ENCODE peak calls at places on chromosomes 11 and 22, in four cellular contexts. L is fibroblast of lung, C is fibroblast of pulmonary artery, B is fibroblast of the aortic adventitia. P is an unnamed sample.

GRCh38 chr22:33922268-33922667 is 2.0 kb upstream of the LARGE1 start:
- DNase-seq in L (peak), C (peak), B (peak), P (peak)

GRCh38 chr11:40722179-40722795 is 737.2 kb downstream of the LRRC4C start:
- DNase-seq in L (peak), C (peak), B (no peak), P (peak)

GRCh38 chr11:31783264-31783663 is 27.9 kb downstream of the PAX6 start:
- DNase-seq in L (no peak), C (no peak), B (no peak), P (no peak)

GRCh38 chr11:59186130-59186594 is 14.2 kb downstream of the DTX4 start:
- DNase-seq in L (no peak), C (peak), B (no peak), P (peak)

GRCh38 chr22:41929158-41929896 is 2.7 kb upstream of the TNFRSF13C start:
- DNase-seq in L (no peak), C (no peak), B (no peak), P (no peak)

GRCh38 chr11:123351375-123351774 is 78.7 kb upstream of the GRAMD1B start:
- DNase-seq in L (peak), C (peak), B (no peak), P (peak)

GRCh38 chr11:43067681-43068080 is 244.1 kb upstream of the API5 start:
- DNase-seq in L (no peak), C (no peak), B (no peak), P (no peak)

GRCh38 chr11:61429346-61429690 is 457 bp downstream of the CPSF7 start:
- DNase-seq in L (peak), C (peak), B (peak), P (peak)

GRCh38 chr22:39254789-39255298 is 10.1 kb upstream of the PDGFB start:
- DNase-seq in L (no peak), C (peak), B (peak), P (no peak)

GRCh38 chr11:131064373-131064991 is 148.2 kb upstream of the SNX19 start:
- DNase-seq in L (peak), C (peak), B (peak), P (peak)

GRCh38 chr11:70671611-70672010 is 273.3 kb downstream of the CTTN start:
- DNase-seq in L (no peak), C (no peak), B (no peak), P (no peak)

GRCh38 chr11:61380914-61381313 is 11.5 kb upstream of the TMEM216 start:
- DNase-seq in L (no peak), C (no peak), B (no peak), P (no peak)

GRCh38 chr11:123202155-123202714 is 7.2 kb upstream of the CLMP start:
- DNase-seq in L (peak), C (peak), B (peak), P (no peak)

GRCh38 chr22:19892249-19892879 is 37.7 kb upstream of the GNB1L start:
- DNase-seq in L (peak), C (peak), B (no peak), P (no peak)

GRCh38 chr22:18104566-18104965 is 6.0 kb upstream of the TUBA8 start:
- DNase-seq in L (peak), C (peak), B (peak), P (no peak)

GRCh38 chr22:32018056-32018455 is 25.0 kb upstream of the SLC5A1 start:
- DNase-seq in L (no peak), C (peak), B (peak), P (no peak)

GRCh38 chr11:47051217-47051616 is 114.7 kb downstream of the CSTPP1 start:
- DNase-seq in L (peak), C (peak), B (peak), P (no peak)

GRCh38 chr22:25120761-25121212 is 78.9 kb upstream of the CRYBB3 start:
- DNase-seq in L (no peak), C (no peak), B (no peak), P (no peak)

GRCh38 chr11:27972432-27973170 is 135.4 kb downstream of the KIF18A start:
- DNase-seq in L (no peak), C (peak), B (no peak), P (no peak)

GRCh38 chr22:49827853-49828598 is at the start of gene BRD1:
- DNase-seq in L (peak), C (peak), B (peak), P (peak)

GRCh38 chr11:35990816-35991215 is 47.0 kb downstream of the LDLRAD3 start:
- DNase-seq in L (no peak), C (no peak), B (no peak), P (no peak)

GRCh38 chr11:74701351-74701750 is 29.9 kb downstream of the CHRDL2 start:
- DNase-seq in L (no peak), C (no peak), B (no peak), P (no peak)

GRCh38 chr11:26571861-26572654 is at the start of gene MUC15:
- DNase-seq in L (no peak), C (no peak), B (no peak), P (no peak)

GRCh38 chr11:324131-324530 is 3.5 kb upstream of the IFITM3 start:
- DNase-seq in L (no peak), C (no peak), B (no peak), P (no peak)

GRCh38 chr22:28799834-28800307 is 498 bp downstream of the XBP1 start:
- DNase-seq in L (peak), C (peak), B (peak), P (peak)

GRCh38 chr11:34308821-34309585 is 48.8 kb downstream of the ABTB2 start:
- DNase-seq in L (no peak), C (peak), B (peak), P (no peak)

GRCh38 chr11:68889948-68890446 is 13.6 kb downstream of the MRPL21 start:
- DNase-seq in L (peak), C (peak), B (peak), P (peak)

GRCh38 chr11:128926437-128927107 is 16.1 kb downstream of the TP53AIP1 start:
- DNase-seq in L (no peak), C (no peak), B (no peak), P (no peak)

GRCh38 chr11:121596195-121597145 is 143.7 kb upstream of the SORL1-AS1 start:
- DNase-seq in L (no peak), C (no peak), B (peak), P (no peak)

GRCh38 chr11:119107538-119108150 is 500 bp downstream of the C2CD2L start:
- DNase-seq in L (no peak), C (no peak), B (no peak), P (no peak)

GRCh38 chr11:19121646-19122045 is 4.7 kb downstream of the ZDHHC13 start:
- DNase-seq in L (no peak), C (no peak), B (peak), P (no peak)

DNA sequence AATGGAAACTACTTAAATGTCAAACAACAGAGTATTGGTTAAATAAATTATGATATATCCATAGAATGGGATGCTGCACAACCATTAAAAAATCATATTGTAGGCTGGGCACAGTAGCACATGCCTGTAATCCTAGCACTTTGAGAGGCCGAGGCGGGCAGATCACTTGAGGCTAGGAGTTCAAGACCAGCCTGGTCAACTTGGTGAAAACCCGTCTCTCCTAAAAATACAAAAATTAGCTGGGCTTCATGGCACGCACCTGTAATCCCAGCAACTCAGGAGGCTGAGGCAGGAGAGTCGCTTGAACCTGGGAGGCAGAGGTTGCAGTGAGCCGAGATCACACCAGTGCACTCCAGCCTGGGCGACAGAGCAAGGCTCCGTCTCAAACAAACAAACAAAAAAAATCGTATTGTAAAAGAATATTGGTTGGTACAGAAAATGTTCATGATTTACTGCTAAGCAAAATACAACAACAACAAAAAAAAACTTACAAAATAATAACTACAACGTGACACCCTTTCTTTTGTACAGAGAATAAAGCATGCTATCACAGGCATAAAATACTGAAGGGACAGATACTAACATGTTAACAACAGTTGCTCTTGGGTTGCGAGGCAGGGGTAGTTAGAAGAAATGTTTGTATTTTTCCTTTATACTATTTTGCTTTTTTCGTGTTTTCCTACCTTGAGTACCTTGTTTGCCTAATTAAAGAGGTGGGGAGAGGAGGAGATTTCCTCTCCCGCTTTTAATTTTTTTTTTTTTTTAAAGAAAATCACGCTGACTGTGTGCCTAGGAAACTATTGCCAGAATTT is 21.3 kb upstream of the RRAS2 start:
- DNase-seq in L (no peak), C (no peak), B (no peak), P (no peak)
- H3K4me3 ChIP-seq in L (no peak), C (peak), B (peak), P (peak)

GRCh38 chr11:6219359-6219758 is 14.0 kb downstream of the C11orf42 start:
- DNase-seq in L (peak), C (peak), B (peak), P (no peak)
- TF ChIP-seq CTCF in L (no peak), C (no peak), B (no peak), P (no peak)

DNA sequence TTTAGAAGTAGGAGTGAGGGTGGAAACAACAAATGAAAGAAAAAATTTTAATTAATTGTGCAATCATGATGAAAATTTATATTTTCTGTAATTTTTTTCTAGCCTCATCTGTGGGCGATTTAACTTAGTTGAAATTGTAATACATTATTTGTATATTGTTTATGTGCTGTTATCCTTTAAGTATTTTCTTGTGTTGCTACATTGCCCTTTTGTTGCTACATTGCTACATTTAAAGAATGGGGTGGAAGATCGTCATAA is 106.2 kb upstream of the OR4B1 start:
- DNase-seq in L (no peak), C (no peak), B (no peak), P (no peak)
- H3K4me3 ChIP-seq in L (no peak), C (no peak), B (no peak), P (no peak)

GRCh38 chr11:105315287-105315686 is 175.7 kb upstream of the CARD18 start:
- DNase-seq in L (no peak), C (no peak), B (no peak), P (no peak)
- TF ChIP-seq CTCF in L (no peak), C (no peak), B (no peak), P (no peak)

DNA sequence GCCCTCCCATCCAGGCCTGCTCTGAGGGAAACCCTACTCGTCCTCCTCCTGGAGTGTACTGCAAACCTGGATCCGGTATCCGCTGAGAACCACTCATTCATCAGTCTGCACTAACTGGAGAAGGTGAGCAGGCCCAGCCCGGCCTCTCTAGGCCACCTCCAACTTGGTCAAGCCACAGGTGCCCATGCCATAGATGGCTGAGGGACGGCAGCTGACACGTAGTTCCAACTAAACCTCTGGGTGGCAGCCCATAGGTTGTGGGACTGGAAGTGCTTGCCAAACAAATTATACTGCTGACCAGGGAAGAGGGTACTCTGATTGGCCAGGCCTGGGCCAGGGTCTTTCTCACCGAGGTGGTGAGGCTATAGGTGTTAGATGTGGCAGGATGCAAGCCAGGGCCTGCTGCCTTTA is 5.9 kb downstream of the KCNQ1OT1 start:
- DNase-seq in L (no peak), C (no peak), B (no peak), P (peak)
- H3K4me3 ChIP-seq in L (no peak), C (no peak), B (no peak), P (no peak)

DNA sequence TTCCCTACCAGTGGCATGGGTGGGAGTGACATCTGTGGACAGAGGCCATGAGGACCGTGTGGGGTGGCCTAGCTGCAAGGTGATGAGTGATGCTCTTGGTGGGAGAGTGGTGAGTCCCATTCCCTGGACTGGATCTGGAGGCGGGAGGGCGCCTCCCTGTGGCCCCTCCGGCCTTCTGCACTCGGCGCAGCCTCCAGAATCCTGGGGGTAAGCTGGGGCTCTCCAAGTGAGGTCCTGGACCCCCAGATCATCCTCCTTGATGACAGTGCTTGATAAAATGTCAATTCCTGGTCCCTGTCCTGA is 32.3 kb upstream of the PRR5 start:
- DNase-seq in L (no peak), C (peak), B (no peak), P (peak)
- TF ChIP-seq CTCF in L (peak), C (peak), B (peak), P (peak)